ENCODE peak calls at places on chromosome 10, in eight cellular contexts. P is GM23248, V is gastrocnemius medialis, X is K562, N is Kasumi-1, Y is RWPE1, R is GM06990, Z is iPS DF 19.7. G is an unnamed sample.

GRCh38 chr10:33900591-33900990 is 566.1 kb upstream of the NRP1 start:
- DNase-seq in P (peak), V (no peak), X (no peak), N (no peak), Y (no peak), R (no peak), Z (no peak), G (peak)

GRCh38 chr10:59536576-59537014 is 173.1 kb downstream of the SLC16A9 start:
- DNase-seq in P (peak), V (no peak), X (no peak), N (no peak), Y (no peak), R (no peak), Z (no peak), G (peak)

GRCh38 chr10:14839305-14839695 is 1.2 kb downstream of the HSPA14 start:
- DNase-seq in P (peak), V (no peak), X (peak), N (no peak), Y (no peak), R (no peak), Z (no peak), G (no peak)

GRCh38 chr10:116620423-116621400 is at the start of gene PNLIPRP2:
- DNase-seq in P (no peak), V (no peak), X (no peak), N (no peak), Y (no peak), R (no peak), Z (no peak), G (no peak)

GRCh38 chr10:127418536-127419168 is 130.5 kb upstream of the NPS start:
- DNase-seq in P (no peak), V (no peak), X (no peak), N (no peak), Y (no peak), R (no peak), Z (no peak), G (no peak)

GRCh38 chr10:70575874-70576802 is 26.4 kb downstream of the PRF1 start:
- DNase-seq in P (peak), V (peak), X (peak), N (peak), Y (no peak), R (peak), Z (no peak), G (no peak)

GRCh38 chr10:22682237-22683192 is 31.9 kb downstream of the PIP4K2A start:
- DNase-seq in P (peak), V (no peak), X (peak), N (peak), Y (peak), R (no peak), Z (no peak), G (peak)

GRCh38 chr10:122550983-122551382 is 9.6 kb upstream of the DMBT1 start:
- DNase-seq in P (no peak), V (no peak), X (no peak), N (no peak), Y (no peak), R (no peak), Z (no peak), G (no peak)

GRCh38 chr10:95196053-95196452 is 2.0 kb downstream of the ACSM6 start:
- DNase-seq in P (no peak), V (no peak), X (no peak), N (no peak), Y (no peak), R (no peak), Z (peak), G (no peak)

GRCh38 chr10:35089641-35090161 is 440 bp downstream of the CUL2 start:
- DNase-seq in P (peak), V (no peak), X (peak), N (peak), Y (peak), R (no peak), Z (no peak), G (peak)

GRCh38 chr10:125232841-125233240 is 72.5 kb upstream of the CTBP2 start:
- DNase-seq in P (peak), V (no peak), X (no peak), N (no peak), Y (peak), R (no peak), Z (no peak), G (no peak)

GRCh38 chr10:7186387-7187032 is 224.3 kb downstream of the SFMBT2 start:
- DNase-seq in P (no peak), V (no peak), X (peak), N (peak), Y (no peak), R (no peak), Z (no peak), G (no peak)

GRCh38 chr10:93065675-93066543 is 5.3 kb downstream of the CYP26C1 start:
- DNase-seq in P (peak), V (no peak), X (no peak), N (no peak), Y (no peak), R (no peak), Z (no peak), G (peak)

G was measured in AG20443.